ENCODE peak calls at places on chromosome 10, in eight cellular contexts. One of them, this sample, is unnamed.
A peak's percentile ranks its signal among the peaks of the same experiment; 100 is the strongest.

GRCh38 chr10:62735464-62736188 is 68.9 kb upstream of the ADO start:
- DNase-seq in AG04450: no peak
- DNase-seq in fibroblast of lung: peak; percentile 79
- DNase-seq in uterus: no peak
- DNase-seq in IMR-90: peak; percentile 47
- DNase-seq in OCI-LY7: peak; percentile 83
- DNase-seq in WTC11: no peak
- DNase-seq in K562: peak; percentile 26
- DNase-seq in this sample: no peak

GRCh38 chr10:31345886-31346285 is 26.9 kb downstream of the ZEB1 start:
- DNase-seq in OCI-LY7: no peak
- DNase-seq in K562: no peak
- DNase-seq in uterus: no peak
- DNase-seq in WTC11: no peak
- DNase-seq in fibroblast of lung: no peak
- DNase-seq in AG04450: no peak
- DNase-seq in IMR-90: peak; percentile 17
- DNase-seq in this sample: no peak

GRCh38 chr10:94205370-94205930 is 157.3 kb downstream of the NOC3L start:
- DNase-seq in K562: no peak
- DNase-seq in OCI-LY7: no peak
- DNase-seq in fibroblast of lung: peak; percentile 42
- DNase-seq in AG04450: no peak
- DNase-seq in WTC11: no peak
- DNase-seq in IMR-90: peak; percentile 42
- DNase-seq in uterus: no peak
- DNase-seq in this sample: no peak

GRCh38 chr10:88616250-88616977 is 29.9 kb downstream of the LIPJ start:
- DNase-seq in uterus: no peak
- DNase-seq in IMR-90: no peak
- DNase-seq in AG04450: no peak
- DNase-seq in OCI-LY7: no peak
- DNase-seq in K562: no peak
- DNase-seq in WTC11: peak; percentile 8
- DNase-seq in fibroblast of lung: peak; percentile 4
- DNase-seq in this sample: peak; percentile 5

GRCh38 chr10:58360412-58361004 is 24.7 kb upstream of the TFAM start:
- DNase-seq in WTC11: no peak
- DNase-seq in OCI-LY7: no peak
- DNase-seq in uterus: no peak
- DNase-seq in K562: no peak
- DNase-seq in fibroblast of lung: no peak
- DNase-seq in AG04450: no peak
- DNase-seq in IMR-90: no peak
- DNase-seq in this sample: no peak

GRCh38 chr10:102435529-102436233 is 3.3 kb upstream of the CUEDC2 start:
- DNase-seq in IMR-90: no peak
- DNase-seq in uterus: no peak
- DNase-seq in K562: peak; percentile 66
- DNase-seq in OCI-LY7: no peak
- DNase-seq in fibroblast of lung: no peak
- DNase-seq in AG04450: no peak
- DNase-seq in WTC11: peak; percentile 67
- DNase-seq in this sample: peak; percentile 71

GRCh38 chr10:79066460-79067240 is 2.1 kb upstream of the ZMIZ1 start:
- DNase-seq in fibroblast of lung: no peak
- DNase-seq in OCI-LY7: no peak
- DNase-seq in uterus: no peak
- DNase-seq in K562: peak; percentile 94
- DNase-seq in AG04450: no peak
- DNase-seq in WTC11: peak; percentile 32
- DNase-seq in IMR-90: peak; percentile 35
- DNase-seq in this sample: peak; percentile 83

GRCh38 chr10:71217266-71218045 is 5.1 kb downstream of the UNC5B start:
- DNase-seq in AG04450: no peak
- DNase-seq in fibroblast of lung: peak; percentile 48
- DNase-seq in IMR-90: no peak
- DNase-seq in OCI-LY7: no peak
- DNase-seq in K562: peak; percentile 30
- DNase-seq in WTC11: peak; percentile 70
- DNase-seq in uterus: peak; percentile 51
- DNase-seq in this sample: peak; percentile 44

GRCh38 chr10:89064764-89065163 is 74.2 kb downstream of the FAS start:
- DNase-seq in fibroblast of lung: peak; percentile 50
- DNase-seq in OCI-LY7: no peak
- DNase-seq in IMR-90: no peak
- DNase-seq in WTC11: no peak
- DNase-seq in uterus: no peak
- DNase-seq in K562: no peak
- DNase-seq in AG04450: no peak
- DNase-seq in this sample: no peak

GRCh38 chr10:80275756-80276155 is 13.7 kb downstream of the MAT1A start:
- DNase-seq in uterus: no peak
- DNase-seq in AG04450: no peak
- DNase-seq in OCI-LY7: no peak
- DNase-seq in IMR-90: no peak
- DNase-seq in WTC11: no peak
- DNase-seq in K562: no peak
- DNase-seq in fibroblast of lung: no peak
- DNase-seq in this sample: no peak

GRCh38 chr10:116056445-116057293 is 216.3 kb downstream of the GFRA1 start:
- DNase-seq in AG04450: no peak
- DNase-seq in uterus: peak; percentile 39
- DNase-seq in WTC11: no peak
- DNase-seq in K562: no peak
- DNase-seq in IMR-90: no peak
- DNase-seq in OCI-LY7: no peak
- DNase-seq in fibroblast of lung: no peak
- DNase-seq in this sample: no peak

GRCh38 chr10:792792-793100 is 103.3 kb upstream of the DIP2C start:
- DNase-seq in AG04450: peak; percentile 58
- DNase-seq in K562: no peak
- DNase-seq in OCI-LY7: no peak
- DNase-seq in uterus: no peak
- DNase-seq in IMR-90: peak; percentile 86
- DNase-seq in WTC11: no peak
- DNase-seq in fibroblast of lung: peak; percentile 64
- DNase-seq in this sample: no peak

GRCh38 chr10:26485150-26485941 is 47.2 kb downstream of the APBB1IP start:
- DNase-seq in AG04450: no peak
- DNase-seq in uterus: no peak
- DNase-seq in OCI-LY7: no peak
- DNase-seq in WTC11: no peak
- DNase-seq in IMR-90: no peak
- DNase-seq in fibroblast of lung: peak; percentile 80
- DNase-seq in K562: no peak
- DNase-seq in this sample: no peak

GRCh38 chr10:80986596-80986995 is 448.9 kb downstream of the SH2D4B start:
- DNase-seq in fibroblast of lung: no peak
- DNase-seq in uterus: no peak
- DNase-seq in AG04450: no peak
- DNase-seq in OCI-LY7: no peak
- DNase-seq in WTC11: no peak
- DNase-seq in IMR-90: no peak
- DNase-seq in K562: no peak
- DNase-seq in this sample: no peak

GRCh38 chr10:74310652-74311257 is 159.7 kb downstream of the ADK start:
- DNase-seq in K562: no peak
- DNase-seq in uterus: no peak
- DNase-seq in fibroblast of lung: no peak
- DNase-seq in WTC11: no peak
- DNase-seq in OCI-LY7: no peak
- DNase-seq in AG04450: no peak
- DNase-seq in IMR-90: peak; percentile 46
- DNase-seq in this sample: no peak

GRCh38 chr10:17744395-17744841 is 7.6 kb upstream of the TMEM236 start:
- DNase-seq in OCI-LY7: peak; percentile 25
- DNase-seq in uterus: no peak
- DNase-seq in fibroblast of lung: no peak
- DNase-seq in K562: no peak
- DNase-seq in IMR-90: no peak
- DNase-seq in AG04450: no peak
- DNase-seq in WTC11: no peak
- DNase-seq in this sample: no peak

GRCh38 chr10:29144126-29144525 is 144.7 kb upstream of the LYZL1 start:
- DNase-seq in uterus: no peak
- DNase-seq in OCI-LY7: no peak
- DNase-seq in K562: no peak
- DNase-seq in IMR-90: no peak
- DNase-seq in WTC11: no peak
- DNase-seq in AG04450: no peak
- DNase-seq in fibroblast of lung: peak; percentile 40
- DNase-seq in this sample: no peak

GRCh38 chr10:88926484-88927249 is 25.9 kb downstream of the ACTA2 start:
- DNase-seq in K562: no peak
- DNase-seq in uterus: no peak
- DNase-seq in IMR-90: peak; percentile 96
- DNase-seq in AG04450: peak; percentile 91
- DNase-seq in WTC11: no peak
- DNase-seq in fibroblast of lung: peak; percentile 87
- DNase-seq in OCI-LY7: no peak
- DNase-seq in this sample: no peak

GRCh38 chr10:98028168-98028770 is 2.2 kb downstream of the CRTAC1 start:
- DNase-seq in WTC11: peak; percentile 87
- DNase-seq in K562: peak; percentile 76
- DNase-seq in OCI-LY7: peak; percentile 72
- DNase-seq in IMR-90: peak; percentile 3
- DNase-seq in AG04450: no peak
- DNase-seq in uterus: peak; percentile 30
- DNase-seq in fibroblast of lung: peak; percentile 7
- DNase-seq in this sample: peak; percentile 88

GRCh38 chr10:132742167-132742836 is 43.6 kb downstream of the NKX6-2 start:
- DNase-seq in AG04450: no peak
- DNase-seq in fibroblast of lung: no peak
- DNase-seq in IMR-90: no peak
- DNase-seq in K562: no peak
- DNase-seq in WTC11: no peak
- DNase-seq in uterus: no peak
- DNase-seq in OCI-LY7: no peak
- DNase-seq in this sample: no peak

DNA sequence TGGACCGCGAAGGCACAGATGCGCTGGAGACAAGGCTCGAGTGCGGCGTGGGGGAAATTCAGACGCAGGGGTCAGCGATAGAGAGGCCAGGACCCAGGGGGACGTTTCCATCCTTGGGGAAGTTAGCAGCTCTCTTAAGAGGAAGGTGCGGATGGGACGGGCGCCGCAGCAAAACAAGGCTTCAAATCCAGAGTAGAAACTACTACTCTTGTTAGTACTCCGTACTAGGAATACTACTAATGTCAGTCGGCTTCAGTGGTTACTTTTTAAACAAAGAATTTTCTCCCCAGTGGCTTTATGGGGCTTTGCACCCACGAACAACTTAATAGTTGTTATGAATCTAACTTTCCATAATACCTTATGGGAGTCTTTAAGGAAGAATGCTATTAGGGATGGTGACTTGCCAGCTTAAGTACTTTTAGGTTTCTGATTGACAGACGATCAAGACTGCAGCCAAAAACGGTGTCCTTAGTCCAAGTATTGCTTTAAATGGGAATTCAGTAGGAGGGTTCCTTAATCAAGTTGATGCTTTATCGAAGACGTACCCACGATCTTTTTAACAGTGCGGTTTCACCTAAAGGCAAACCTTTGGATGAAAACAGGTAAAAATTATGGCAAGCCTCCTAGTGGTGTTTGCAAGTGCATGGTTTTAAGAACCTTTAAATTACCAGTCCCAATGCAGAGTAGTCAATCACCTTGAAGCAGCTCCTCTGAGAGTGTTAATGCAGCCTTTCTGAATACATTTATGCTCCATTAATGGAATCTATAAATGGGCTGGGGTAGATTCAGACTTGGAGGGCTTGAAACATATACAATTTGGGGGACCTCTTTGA is 868 bp upstream of the IDE start:
- DNase-seq in fibroblast of lung: no peak
- DNase-seq in IMR-90: peak; percentile 36
- DNase-seq in K562: no peak
- DNase-seq in uterus: no peak
- DNase-seq in AG04450: no peak
- DNase-seq in WTC11: no peak
- DNase-seq in OCI-LY7: peak; percentile 55
- DNase-seq in this sample: peak; percentile 50
- TF ChIP-seq CTCF in fibroblast of lung: no peak
- TF ChIP-seq CTCF in IMR-90: no peak
- TF ChIP-seq CTCF in K562: peak; percentile 7
- TF ChIP-seq CTCF in uterus: no peak
- TF ChIP-seq CTCF in AG04450: no peak
- TF ChIP-seq CTCF in WTC11: peak; percentile 31
- TF ChIP-seq CTCF in OCI-LY7: peak; percentile 30
- TF ChIP-seq CTCF in this sample: peak; percentile 6

GRCh38 chr10:126598009-126598408 is 72.5 kb downstream of the C10orf90 start:
- DNase-seq in IMR-90: peak; percentile 27
- DNase-seq in K562: peak; percentile 14
- DNase-seq in WTC11: peak; percentile 76
- DNase-seq in AG04450: no peak
- DNase-seq in uterus: no peak
- DNase-seq in OCI-LY7: peak; percentile 31
- DNase-seq in fibroblast of lung: peak; percentile 26
- DNase-seq in this sample: peak; percentile 24
- TF ChIP-seq CTCF in IMR-90: peak; percentile 50
- TF ChIP-seq CTCF in K562: peak; percentile 49
- TF ChIP-seq CTCF in WTC11: peak; percentile 70
- TF ChIP-seq CTCF in AG04450: peak; percentile 66
- TF ChIP-seq CTCF in uterus: no peak
- TF ChIP-seq CTCF in OCI-LY7: peak; percentile 75
- TF ChIP-seq CTCF in fibroblast of lung: peak; percentile 56
- TF ChIP-seq CTCF in this sample: peak; percentile 38

DNA sequence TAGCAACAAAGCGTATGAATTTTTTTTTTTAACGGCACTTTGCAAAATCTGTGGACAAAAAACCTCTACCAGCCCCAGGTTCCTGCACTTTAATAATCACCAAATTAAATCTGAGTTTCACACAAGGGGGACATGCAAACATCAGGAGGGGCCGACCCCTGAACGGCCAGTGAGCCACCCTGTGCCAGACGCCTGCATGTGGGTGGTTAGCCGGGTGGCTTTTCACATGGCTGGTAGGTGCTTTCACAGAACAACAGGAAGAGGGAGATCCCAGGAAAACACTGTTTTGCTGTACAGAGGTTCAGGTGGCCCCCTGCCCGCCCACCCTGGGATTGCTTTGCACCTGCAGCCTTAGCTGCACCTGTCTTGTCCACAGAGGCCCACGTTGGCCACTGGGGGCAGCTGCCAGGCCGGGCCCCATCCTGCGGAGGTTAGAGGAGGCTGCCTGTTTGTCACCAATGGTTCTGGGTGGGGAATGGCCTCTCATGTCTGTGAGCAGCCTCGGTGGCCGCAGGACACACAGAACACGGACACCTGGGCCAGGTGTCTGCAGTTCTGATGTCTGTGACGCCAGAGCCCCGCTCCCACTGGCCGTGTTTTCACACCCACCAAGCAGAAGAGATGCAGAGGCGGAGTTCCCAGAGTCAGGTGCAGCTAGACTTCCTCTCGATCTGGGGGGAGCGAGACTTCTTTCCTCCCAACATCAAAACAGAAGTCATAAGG is 107.7 kb downstream of the FAM53B start:
- DNase-seq in WTC11: peak; percentile 45
- DNase-seq in K562: no peak
- DNase-seq in OCI-LY7: peak; percentile 34
- DNase-seq in IMR-90: no peak
- DNase-seq in uterus: no peak
- DNase-seq in fibroblast of lung: no peak
- DNase-seq in AG04450: no peak
- DNase-seq in this sample: no peak
- TF ChIP-seq CTCF in WTC11: no peak
- TF ChIP-seq CTCF in K562: no peak
- TF ChIP-seq CTCF in OCI-LY7: peak; percentile 40
- TF ChIP-seq CTCF in IMR-90: no peak
- TF ChIP-seq CTCF in uterus: no peak
- TF ChIP-seq CTCF in fibroblast of lung: no peak
- TF ChIP-seq CTCF in AG04450: no peak
- TF ChIP-seq CTCF in this sample: no peak

GRCh38 chr10:9081988-9082387 is 1027.5 kb downstream of the GATA3 start:
- DNase-seq in OCI-LY7: no peak
- DNase-seq in fibroblast of lung: no peak
- DNase-seq in K562: no peak
- DNase-seq in WTC11: no peak
- DNase-seq in uterus: no peak
- DNase-seq in AG04450: no peak
- DNase-seq in IMR-90: no peak
- DNase-seq in this sample: no peak
- TF ChIP-seq CTCF in OCI-LY7: no peak
- TF ChIP-seq CTCF in fibroblast of lung: no peak
- TF ChIP-seq CTCF in K562: no peak
- TF ChIP-seq CTCF in WTC11: no peak
- TF ChIP-seq CTCF in uterus: no peak
- TF ChIP-seq CTCF in AG04450: no peak
- TF ChIP-seq CTCF in IMR-90: no peak
- TF ChIP-seq CTCF in this sample: no peak